ENCODE peak calls at places on chromosomes 7 and 10, in eight cellular contexts. One of them, this sample, is unnamed.

GRCh38 chr10:114508376-114508775 is 104.1 kb upstream of the AFAP1L2 start:
- DNase-seq in caudate nucleus: no peak
- DNase-seq in CD4-positive, alpha-beta T cell: no peak
- DNase-seq in T-helper 9 cell: no peak
- DNase-seq in LoVo: no peak
- DNase-seq in stimulated activated CD4-positive, alpha-beta T cell treated with anti-CD3 and anti-CD28 coated beads, Interleukin-12 subunit alpha, Interleukin-12 subunit beta, amount 100 ng/mL, for 48 hours: no peak
- DNase-seq in EH: no peak
- DNase-seq in colonic mucosa: no peak
- DNase-seq in this sample: no peak

GRCh38 chr7:106384373-106384772 is 99.6 kb upstream of the NAMPT start:
- DNase-seq in caudate nucleus: no peak
- DNase-seq in CD4-positive, alpha-beta T cell: no peak
- DNase-seq in T-helper 9 cell: no peak
- DNase-seq in LoVo: no peak
- DNase-seq in stimulated activated CD4-positive, alpha-beta T cell treated with anti-CD3 and anti-CD28 coated beads, Interleukin-12 subunit alpha, Interleukin-12 subunit beta, amount 100 ng/mL, for 48 hours: no peak
- DNase-seq in EH: no peak
- DNase-seq in colonic mucosa: no peak
- DNase-seq in this sample: no peak

GRCh38 chr7:122412886-122413285 is 108.3 kb upstream of the FEZF1 start:
- DNase-seq in caudate nucleus: no peak
- DNase-seq in CD4-positive, alpha-beta T cell: no peak
- DNase-seq in T-helper 9 cell: no peak
- DNase-seq in LoVo: no peak
- DNase-seq in stimulated activated CD4-positive, alpha-beta T cell treated with anti-CD3 and anti-CD28 coated beads, Interleukin-12 subunit alpha, Interleukin-12 subunit beta, amount 100 ng/mL, for 48 hours: no peak
- DNase-seq in EH: peak
- DNase-seq in colonic mucosa: no peak
- DNase-seq in this sample: peak

GRCh38 chr10:58857251-58857650 is 319.2 kb upstream of the PHYHIPL start:
- DNase-seq in caudate nucleus: no peak
- DNase-seq in CD4-positive, alpha-beta T cell: no peak
- DNase-seq in T-helper 9 cell: no peak
- DNase-seq in LoVo: no peak
- DNase-seq in stimulated activated CD4-positive, alpha-beta T cell treated with anti-CD3 and anti-CD28 coated beads, Interleukin-12 subunit alpha, Interleukin-12 subunit beta, amount 100 ng/mL, for 48 hours: no peak
- DNase-seq in EH: peak
- DNase-seq in colonic mucosa: no peak
- DNase-seq in this sample: no peak

GRCh38 chr7:112869111-112869774 is 79.0 kb upstream of the TMEM168 start:
- DNase-seq in caudate nucleus: no peak
- DNase-seq in CD4-positive, alpha-beta T cell: peak
- DNase-seq in T-helper 9 cell: peak
- DNase-seq in LoVo: peak
- DNase-seq in stimulated activated CD4-positive, alpha-beta T cell treated with anti-CD3 and anti-CD28 coated beads, Interleukin-12 subunit alpha, Interleukin-12 subunit beta, amount 100 ng/mL, for 48 hours: peak
- DNase-seq in EH: peak
- DNase-seq in colonic mucosa: peak
- DNase-seq in this sample: peak

GRCh38 chr7:108135446-108136190 is 5.5 kb upstream of the LAMB4 start:
- DNase-seq in caudate nucleus: no peak
- DNase-seq in CD4-positive, alpha-beta T cell: no peak
- DNase-seq in T-helper 9 cell: no peak
- DNase-seq in LoVo: no peak
- DNase-seq in stimulated activated CD4-positive, alpha-beta T cell treated with anti-CD3 and anti-CD28 coated beads, Interleukin-12 subunit alpha, Interleukin-12 subunit beta, amount 100 ng/mL, for 48 hours: peak
- DNase-seq in EH: no peak
- DNase-seq in colonic mucosa: no peak
- DNase-seq in this sample: no peak

GRCh38 chr10:78260675-78261074 is 227.0 kb downstream of the RPS24 start:
- DNase-seq in caudate nucleus: no peak
- DNase-seq in CD4-positive, alpha-beta T cell: no peak
- DNase-seq in T-helper 9 cell: no peak
- DNase-seq in LoVo: no peak
- DNase-seq in stimulated activated CD4-positive, alpha-beta T cell treated with anti-CD3 and anti-CD28 coated beads, Interleukin-12 subunit alpha, Interleukin-12 subunit beta, amount 100 ng/mL, for 48 hours: no peak
- DNase-seq in EH: no peak
- DNase-seq in colonic mucosa: no peak
- DNase-seq in this sample: no peak

GRCh38 chr10:70272925-70273316 is 10.9 kb downstream of the NPFFR1 start:
- DNase-seq in caudate nucleus: no peak
- DNase-seq in CD4-positive, alpha-beta T cell: no peak
- DNase-seq in T-helper 9 cell: no peak
- DNase-seq in LoVo: peak
- DNase-seq in stimulated activated CD4-positive, alpha-beta T cell treated with anti-CD3 and anti-CD28 coated beads, Interleukin-12 subunit alpha, Interleukin-12 subunit beta, amount 100 ng/mL, for 48 hours: no peak
- DNase-seq in EH: peak
- DNase-seq in colonic mucosa: no peak
- DNase-seq in this sample: no peak